ENCODE peak calls at places on chromosome 14, in eight cellular contexts. G is psoas muscle, C is GM23248, X is stomach, F is HL-60, O is left lung, N is Panc1, P is testis. Q is an unnamed sample.

GRCh38 chr14:54182419-54183040 is 214.3 kb upstream of the CDKN3 start:
- DNase-seq in N (no peak), P (no peak), O (no peak), C (peak), F (no peak), G (no peak), X (no peak), Q (no peak)

GRCh38 chr14:81429028-81429427 is 28.9 kb upstream of the STON2 start:
- DNase-seq in N (no peak), F (no peak), P (no peak), G (no peak), O (no peak), C (no peak), X (no peak), Q (peak)

GRCh38 chr14:64217747-64218146 is 76.4 kb downstream of the ESR2 start:
- DNase-seq in O (no peak), P (no peak), C (no peak), F (no peak), X (no peak), N (no peak), G (no peak), Q (no peak)

GRCh38 chr14:59919582-59920377 is at the start of gene LRRC9:
- DNase-seq in N (no peak), C (peak), F (peak), P (peak), X (no peak), G (peak), O (peak), Q (peak)

GRCh38 chr14:62269204-62269603 is 507.0 kb downstream of the SNAPC1 start:
- DNase-seq in O (no peak), C (no peak), G (no peak), N (no peak), X (no peak), F (no peak), P (no peak), Q (no peak)

GRCh38 chr14:74567219-74567618 is 44.8 kb downstream of the LTBP2 start:
- DNase-seq in N (no peak), X (no peak), C (no peak), O (no peak), G (no peak), P (no peak), F (no peak), Q (no peak)

GRCh38 chr14:103510311-103511021 is 12.2 kb downstream of the CKB start:
- DNase-seq in X (no peak), N (no peak), P (no peak), G (no peak), O (peak), F (no peak), C (no peak), Q (no peak)

GRCh38 chr14:63205281-63205575 is 985 bp downstream of the RHOJ start:
- DNase-seq in G (no peak), P (no peak), O (no peak), C (peak), N (no peak), F (no peak), X (no peak), Q (no peak)

GRCh38 chr14:52551696-52552062 is 626 bp downstream of the TXNDC16 start:
- DNase-seq in O (no peak), G (no peak), N (no peak), C (peak), F (peak), X (no peak), P (peak), Q (peak)

GRCh38 chr14:103427485-103428443 is 42.5 kb downstream of the MARK3 start:
- DNase-seq in F (no peak), X (no peak), C (peak), N (no peak), P (no peak), G (no peak), O (no peak), Q (no peak)

GRCh38 chr14:28300356-28300755 is 466.2 kb upstream of the FOXG1 start:
- DNase-seq in O (no peak), P (no peak), G (no peak), C (no peak), N (no peak), X (no peak), F (no peak), Q (no peak)

GRCh38 chr14:29529418-29529817 is 398.2 kb downstream of the PRKD1 start:
- DNase-seq in P (no peak), C (peak), N (no peak), F (no peak), G (no peak), X (no peak), O (no peak), Q (no peak)

GRCh38 chr14:20802341-20803084 is at the start of gene RNASE1:
- DNase-seq in P (peak), O (peak), F (no peak), N (no peak), X (peak), C (peak), G (peak), Q (no peak)

GRCh38 chr14:36690301-36691020 is 28.8 kb downstream of the PAX9 start:
- DNase-seq in C (peak), N (no peak), X (no peak), O (no peak), F (no peak), P (no peak), G (no peak), Q (no peak)
- H3K27ac ChIP-seq in C (no peak), N (no peak), X (no peak), O (no peak), F (no peak), P (no peak), G (no peak), Q (no peak)

DNA sequence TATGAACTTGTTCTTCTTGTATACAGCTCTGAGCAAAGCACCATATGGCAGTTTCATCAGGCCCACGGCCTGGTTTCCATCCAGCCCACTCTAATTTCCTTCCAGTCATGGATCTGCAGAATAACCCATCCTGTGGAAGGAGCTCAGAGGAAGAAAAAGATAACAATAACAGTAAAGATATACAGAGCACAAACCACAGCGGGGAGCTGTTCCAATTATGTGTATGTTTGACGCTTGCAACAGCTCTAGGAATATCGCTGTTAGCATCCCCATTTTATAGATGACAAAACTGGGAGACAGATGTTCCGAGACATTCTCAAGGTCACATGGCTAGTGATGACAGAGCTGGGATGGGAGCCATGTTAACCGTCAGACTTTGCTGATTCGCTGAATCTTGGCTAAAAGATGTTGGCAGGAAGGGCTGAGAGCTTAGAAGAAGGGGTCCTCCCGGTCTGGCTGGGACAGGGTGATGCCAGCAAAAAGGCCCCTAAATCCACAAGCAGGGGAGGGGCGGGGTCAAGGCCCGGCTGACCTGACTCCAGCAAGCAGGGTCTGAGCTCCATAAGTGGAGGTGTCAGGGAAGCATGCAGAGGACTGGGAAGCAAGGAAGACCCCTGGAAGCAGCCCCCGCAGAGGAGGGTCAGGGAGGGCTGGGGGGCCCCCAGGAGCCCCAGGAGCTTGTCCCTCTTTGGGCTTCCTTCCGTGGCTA is 34.3 kb upstream of the CIPC start:
- DNase-seq in G (no peak), X (no peak), C (peak), P (no peak), N (no peak), F (no peak), O (no peak), Q (no peak)
- H3K27ac ChIP-seq in G (no peak), X (no peak), C (no peak), P (no peak), N (peak), F (no peak), O (no peak), Q (no peak)

DNA sequence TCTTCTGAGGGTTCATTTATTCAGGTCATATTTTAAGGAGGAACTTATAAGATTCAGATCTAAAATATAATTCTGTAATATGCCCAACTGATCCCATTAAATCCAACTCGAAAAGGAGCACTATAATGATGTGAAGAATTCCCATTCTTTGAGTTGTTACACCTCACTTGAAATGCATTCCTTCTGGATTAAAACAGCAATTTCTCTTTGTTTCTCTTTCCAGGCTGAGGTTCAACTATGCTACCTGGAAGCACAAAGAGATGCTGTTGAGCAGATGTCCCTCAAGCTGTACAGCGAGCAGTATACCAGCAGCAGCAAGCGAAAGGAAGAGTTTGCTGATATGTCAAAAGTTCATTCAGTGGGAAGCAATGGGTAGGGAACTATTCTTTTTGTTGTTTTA is 260.6 kb upstream of the NPAS3 start:
- DNase-seq in G (no peak), F (no peak), O (no peak), C (no peak), X (no peak), N (no peak), P (no peak), Q (no peak)
- H3K27ac ChIP-seq in G (no peak), F (no peak), O (no peak), C (no peak), X (no peak), N (no peak), P (no peak), Q (no peak)

DNA sequence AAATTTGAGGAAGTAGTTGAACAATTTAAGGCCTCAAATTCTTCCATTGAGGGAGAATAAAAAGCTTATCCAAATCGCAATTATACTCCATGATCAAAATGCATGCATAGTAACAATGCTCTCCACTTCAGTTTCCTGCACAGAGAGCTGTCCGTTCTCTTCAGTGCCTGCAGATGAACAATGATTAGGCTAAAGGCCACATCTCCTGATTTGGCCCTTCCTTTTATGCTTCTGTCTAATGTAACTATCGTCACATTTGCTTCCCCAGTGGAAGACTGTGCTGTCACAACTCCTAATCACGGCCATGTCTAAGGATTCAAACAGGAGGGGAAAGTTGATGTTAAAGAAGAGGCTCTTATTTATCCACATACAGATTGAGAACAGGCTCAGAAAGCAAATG is 113.6 kb upstream of the NPAS3 start:
- DNase-seq in F (no peak), X (no peak), P (no peak), O (no peak), C (no peak), N (no peak), G (no peak), Q (no peak)
- H3K27ac ChIP-seq in F (no peak), X (no peak), P (no peak), O (no peak), C (no peak), N (no peak), G (no peak), Q (no peak)

DNA sequence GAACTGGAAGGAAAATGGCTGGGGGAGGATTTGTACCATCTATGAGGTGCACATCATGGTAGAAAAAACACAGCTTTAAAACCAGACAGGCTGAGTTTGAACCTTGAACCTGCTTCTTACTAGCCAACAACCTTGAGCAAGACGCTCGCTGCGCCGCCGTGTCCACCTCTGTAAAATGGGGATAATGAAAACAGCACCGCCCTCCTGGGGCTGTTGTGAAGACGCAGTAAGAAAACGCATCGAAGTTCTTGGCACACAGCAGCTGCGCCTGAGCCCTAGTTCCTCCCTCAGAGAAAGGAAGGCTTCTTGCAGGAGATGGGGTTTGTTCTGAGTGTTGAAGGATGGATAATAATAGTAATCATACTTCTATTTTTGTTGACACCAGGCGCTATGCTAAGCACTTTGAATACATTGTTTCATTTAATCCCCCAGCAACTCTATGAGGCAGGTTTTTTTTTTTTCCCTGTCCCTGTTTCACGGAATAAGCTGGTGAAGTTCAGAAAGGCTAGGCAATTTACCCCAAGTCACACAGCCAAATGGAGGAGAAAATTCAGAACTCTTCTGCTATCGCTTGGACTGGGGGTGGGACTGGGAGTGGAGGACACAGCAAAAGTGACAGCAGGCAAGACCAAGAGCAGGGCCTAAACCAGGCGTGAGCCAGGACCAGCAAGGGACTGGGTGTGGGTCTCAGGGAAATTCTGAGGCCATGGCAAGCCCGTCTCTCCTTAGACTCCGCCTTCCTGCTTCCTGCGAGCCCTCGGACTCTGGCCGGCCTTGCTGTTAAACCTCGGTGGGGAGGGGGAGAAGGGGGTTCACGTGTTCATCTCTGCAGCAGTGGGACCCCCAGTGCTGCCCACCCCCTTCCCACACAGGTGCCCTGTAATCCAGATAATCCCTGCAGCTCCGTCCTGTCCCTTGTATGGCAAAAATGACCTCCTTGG is 97.5 kb downstream of the LRRC74A start:
- DNase-seq in N (no peak), G (no peak), O (no peak), C (no peak), P (peak), F (peak), X (no peak), Q (no peak)
- H3K27ac ChIP-seq in N (peak), G (no peak), O (no peak), C (no peak), P (peak), F (no peak), X (no peak), Q (no peak)

GRCh38 chr14:90544971-90545370 is 148.1 kb downstream of the CALM1 start:
- DNase-seq in F (no peak), O (no peak), P (no peak), C (no peak), N (no peak), G (no peak), X (no peak), Q (no peak)

GRCh38 chr14:90546767-90547166 is 149.9 kb downstream of the CALM1 start:
- DNase-seq in P (no peak), F (no peak), G (no peak), O (no peak), C (no peak), X (no peak), N (no peak), Q (no peak)

GRCh38 chr14:90544566-90544965 is 147.7 kb downstream of the CALM1 start:
- DNase-seq in N (no peak), X (no peak), F (no peak), C (no peak), G (no peak), P (no peak), O (no peak), Q (no peak)

GRCh38 chr14:90545966-90546751 is 149.3 kb downstream of the CALM1 start:
- DNase-seq in F (no peak), X (peak), P (no peak), N (no peak), G (peak), O (no peak), C (peak), Q (peak)

GRCh38 chr14:90545431-90545830 is 148.6 kb downstream of the CALM1 start:
- DNase-seq in O (no peak), C (no peak), N (no peak), P (no peak), X (no peak), G (no peak), F (no peak), Q (no peak)
- H3K27ac ChIP-seq in O (no peak), C (no peak), N (no peak), P (peak), X (peak), G (peak), F (no peak), Q (peak)